ENCODE peak calls at places on chromosomes 11 and 22, in nine cellular contexts. One of them, this sample, is unnamed.

GRCh38 chr22:17540481-17540880 is 22.8 kb upstream of the SLC25A18 start:
- DNase-seq in activated CD4-positive, CD25-positive, alpha-beta regulatory T cell treated with anti-CD3 and anti-CD28 coated beads, Interleukin-2, amount 50 U/mL, for 16 hours: no peak
- DNase-seq in adrenal gland: no peak
- DNase-seq in GM03348: no peak
- DNase-seq in D721Med: no peak
- DNase-seq in activated naive CD8-positive, alpha-beta T cell treated with anti-CD3 and anti-CD28 coated beads for 36 hours: no peak
- DNase-seq in HFFc6: no peak
- DNase-seq in non-pigmented ciliary epithelial cell: no peak
- DNase-seq in left cardiac atrium: no peak
- DNase-seq in this sample: no peak

GRCh38 chr11:69463181-69463891 is 18.1 kb upstream of the LINC01488 start:
- DNase-seq in activated CD4-positive, CD25-positive, alpha-beta regulatory T cell treated with anti-CD3 and anti-CD28 coated beads, Interleukin-2, amount 50 U/mL, for 16 hours: no peak
- DNase-seq in adrenal gland: no peak
- DNase-seq in GM03348: peak
- DNase-seq in D721Med: no peak
- DNase-seq in activated naive CD8-positive, alpha-beta T cell treated with anti-CD3 and anti-CD28 coated beads for 36 hours: no peak
- DNase-seq in HFFc6: peak
- DNase-seq in non-pigmented ciliary epithelial cell: no peak
- DNase-seq in left cardiac atrium: peak
- DNase-seq in this sample: no peak

GRCh38 chr22:39360674-39361413 is 11.1 kb downstream of the SYNGR1 start:
- DNase-seq in activated CD4-positive, CD25-positive, alpha-beta regulatory T cell treated with anti-CD3 and anti-CD28 coated beads, Interleukin-2, amount 50 U/mL, for 16 hours: no peak
- DNase-seq in adrenal gland: no peak
- DNase-seq in GM03348: no peak
- DNase-seq in D721Med: no peak
- DNase-seq in activated naive CD8-positive, alpha-beta T cell treated with anti-CD3 and anti-CD28 coated beads for 36 hours: no peak
- DNase-seq in HFFc6: no peak
- DNase-seq in non-pigmented ciliary epithelial cell: no peak
- DNase-seq in left cardiac atrium: no peak
- DNase-seq in this sample: no peak

GRCh38 chr22:17795143-17795542 is 20.9 kb upstream of the BID start:
- DNase-seq in activated CD4-positive, CD25-positive, alpha-beta regulatory T cell treated with anti-CD3 and anti-CD28 coated beads, Interleukin-2, amount 50 U/mL, for 16 hours: no peak
- DNase-seq in adrenal gland: no peak
- DNase-seq in GM03348: no peak
- DNase-seq in D721Med: no peak
- DNase-seq in activated naive CD8-positive, alpha-beta T cell treated with anti-CD3 and anti-CD28 coated beads for 36 hours: no peak
- DNase-seq in HFFc6: no peak
- DNase-seq in non-pigmented ciliary epithelial cell: no peak
- DNase-seq in left cardiac atrium: no peak
- DNase-seq in this sample: no peak

GRCh38 chr11:19389787-19390303 is 149.1 kb upstream of the E2F8 start:
- DNase-seq in activated CD4-positive, CD25-positive, alpha-beta regulatory T cell treated with anti-CD3 and anti-CD28 coated beads, Interleukin-2, amount 50 U/mL, for 16 hours: no peak
- DNase-seq in adrenal gland: peak
- DNase-seq in GM03348: peak
- DNase-seq in D721Med: no peak
- DNase-seq in activated naive CD8-positive, alpha-beta T cell treated with anti-CD3 and anti-CD28 coated beads for 36 hours: no peak
- DNase-seq in HFFc6: no peak
- DNase-seq in non-pigmented ciliary epithelial cell: no peak
- DNase-seq in left cardiac atrium: no peak
- DNase-seq in this sample: no peak

GRCh38 chr11:96524475-96524874 is 134.7 kb downstream of the JRKL start:
- DNase-seq in activated CD4-positive, CD25-positive, alpha-beta regulatory T cell treated with anti-CD3 and anti-CD28 coated beads, Interleukin-2, amount 50 U/mL, for 16 hours: no peak
- DNase-seq in adrenal gland: no peak
- DNase-seq in GM03348: no peak
- DNase-seq in D721Med: no peak
- DNase-seq in activated naive CD8-positive, alpha-beta T cell treated with anti-CD3 and anti-CD28 coated beads for 36 hours: no peak
- DNase-seq in HFFc6: no peak
- DNase-seq in non-pigmented ciliary epithelial cell: no peak
- DNase-seq in left cardiac atrium: no peak
- DNase-seq in this sample: no peak

GRCh38 chr11:134845474-134846435 is 433.7 kb upstream of the B3GAT1 start:
- DNase-seq in activated CD4-positive, CD25-positive, alpha-beta regulatory T cell treated with anti-CD3 and anti-CD28 coated beads, Interleukin-2, amount 50 U/mL, for 16 hours: no peak
- DNase-seq in adrenal gland: no peak
- DNase-seq in GM03348: no peak
- DNase-seq in D721Med: no peak
- DNase-seq in activated naive CD8-positive, alpha-beta T cell treated with anti-CD3 and anti-CD28 coated beads for 36 hours: no peak
- DNase-seq in HFFc6: no peak
- DNase-seq in non-pigmented ciliary epithelial cell: no peak
- DNase-seq in left cardiac atrium: no peak
- DNase-seq in this sample: no peak

GRCh38 chr22:35099883-35100282 is 33.9 kb downstream of the ISX start:
- DNase-seq in activated CD4-positive, CD25-positive, alpha-beta regulatory T cell treated with anti-CD3 and anti-CD28 coated beads, Interleukin-2, amount 50 U/mL, for 16 hours: no peak
- DNase-seq in adrenal gland: no peak
- DNase-seq in GM03348: no peak
- DNase-seq in D721Med: no peak
- DNase-seq in activated naive CD8-positive, alpha-beta T cell treated with anti-CD3 and anti-CD28 coated beads for 36 hours: no peak
- DNase-seq in HFFc6: no peak
- DNase-seq in non-pigmented ciliary epithelial cell: no peak
- DNase-seq in left cardiac atrium: no peak
- DNase-seq in this sample: no peak

GRCh38 chr11:115290479-115291390 is 213.5 kb downstream of the CADM1 start:
- DNase-seq in activated CD4-positive, CD25-positive, alpha-beta regulatory T cell treated with anti-CD3 and anti-CD28 coated beads, Interleukin-2, amount 50 U/mL, for 16 hours: no peak
- DNase-seq in adrenal gland: no peak
- DNase-seq in GM03348: no peak
- DNase-seq in D721Med: no peak
- DNase-seq in activated naive CD8-positive, alpha-beta T cell treated with anti-CD3 and anti-CD28 coated beads for 36 hours: no peak
- DNase-seq in HFFc6: no peak
- DNase-seq in non-pigmented ciliary epithelial cell: no peak
- DNase-seq in left cardiac atrium: no peak
- DNase-seq in this sample: no peak

GRCh38 chr11:61509058-61510029 is 795 bp downstream of the LRRC10B start:
- DNase-seq in activated CD4-positive, CD25-positive, alpha-beta regulatory T cell treated with anti-CD3 and anti-CD28 coated beads, Interleukin-2, amount 50 U/mL, for 16 hours: no peak
- DNase-seq in adrenal gland: peak
- DNase-seq in GM03348: peak
- DNase-seq in D721Med: no peak
- DNase-seq in activated naive CD8-positive, alpha-beta T cell treated with anti-CD3 and anti-CD28 coated beads for 36 hours: peak
- DNase-seq in HFFc6: no peak
- DNase-seq in non-pigmented ciliary epithelial cell: no peak
- DNase-seq in left cardiac atrium: peak
- DNase-seq in this sample: peak

GRCh38 chr11:112058103-112058502 is 15.7 kb downstream of the PIH1D2 start:
- DNase-seq in activated CD4-positive, CD25-positive, alpha-beta regulatory T cell treated with anti-CD3 and anti-CD28 coated beads, Interleukin-2, amount 50 U/mL, for 16 hours: no peak
- DNase-seq in adrenal gland: no peak
- DNase-seq in GM03348: no peak
- DNase-seq in D721Med: no peak
- DNase-seq in activated naive CD8-positive, alpha-beta T cell treated with anti-CD3 and anti-CD28 coated beads for 36 hours: no peak
- DNase-seq in HFFc6: no peak
- DNase-seq in non-pigmented ciliary epithelial cell: no peak
- DNase-seq in left cardiac atrium: no peak
- DNase-seq in this sample: no peak

GRCh38 chr22:23183107-23183698 is 2.9 kb downstream of the BCR start:
- DNase-seq in activated CD4-positive, CD25-positive, alpha-beta regulatory T cell treated with anti-CD3 and anti-CD28 coated beads, Interleukin-2, amount 50 U/mL, for 16 hours: no peak
- DNase-seq in adrenal gland: peak
- DNase-seq in GM03348: peak
- DNase-seq in D721Med: no peak
- DNase-seq in activated naive CD8-positive, alpha-beta T cell treated with anti-CD3 and anti-CD28 coated beads for 36 hours: no peak
- DNase-seq in HFFc6: no peak
- DNase-seq in non-pigmented ciliary epithelial cell: no peak
- DNase-seq in left cardiac atrium: peak
- DNase-seq in this sample: no peak

GRCh38 chr22:19665784-19666662 is 48.3 kb upstream of the SEPTIN5 start:
- DNase-seq in activated CD4-positive, CD25-positive, alpha-beta regulatory T cell treated with anti-CD3 and anti-CD28 coated beads, Interleukin-2, amount 50 U/mL, for 16 hours: no peak
- DNase-seq in adrenal gland: no peak
- DNase-seq in GM03348: no peak
- DNase-seq in D721Med: no peak
- DNase-seq in activated naive CD8-positive, alpha-beta T cell treated with anti-CD3 and anti-CD28 coated beads for 36 hours: no peak
- DNase-seq in HFFc6: no peak
- DNase-seq in non-pigmented ciliary epithelial cell: no peak
- DNase-seq in left cardiac atrium: no peak
- DNase-seq in this sample: no peak

GRCh38 chr11:90344546-90344945 is 121.7 kb upstream of the CHORDC1 start:
- DNase-seq in activated CD4-positive, CD25-positive, alpha-beta regulatory T cell treated with anti-CD3 and anti-CD28 coated beads, Interleukin-2, amount 50 U/mL, for 16 hours: no peak
- DNase-seq in adrenal gland: no peak
- DNase-seq in GM03348: no peak
- DNase-seq in D721Med: no peak
- DNase-seq in activated naive CD8-positive, alpha-beta T cell treated with anti-CD3 and anti-CD28 coated beads for 36 hours: no peak
- DNase-seq in HFFc6: no peak
- DNase-seq in non-pigmented ciliary epithelial cell: no peak
- DNase-seq in left cardiac atrium: no peak
- DNase-seq in this sample: no peak

GRCh38 chr11:120023120-120023519 is 114.8 kb downstream of the TRIM29 start:
- DNase-seq in activated CD4-positive, CD25-positive, alpha-beta regulatory T cell treated with anti-CD3 and anti-CD28 coated beads, Interleukin-2, amount 50 U/mL, for 16 hours: no peak
- DNase-seq in adrenal gland: no peak
- DNase-seq in GM03348: no peak
- DNase-seq in D721Med: no peak
- DNase-seq in activated naive CD8-positive, alpha-beta T cell treated with anti-CD3 and anti-CD28 coated beads for 36 hours: no peak
- DNase-seq in HFFc6: no peak
- DNase-seq in non-pigmented ciliary epithelial cell: no peak
- DNase-seq in left cardiac atrium: no peak
- DNase-seq in this sample: no peak

GRCh38 chr11:123616505-123617198 is 37.8 kb downstream of the SCN3B start:
- DNase-seq in activated CD4-positive, CD25-positive, alpha-beta regulatory T cell treated with anti-CD3 and anti-CD28 coated beads, Interleukin-2, amount 50 U/mL, for 16 hours: no peak
- DNase-seq in adrenal gland: peak
- DNase-seq in GM03348: peak
- DNase-seq in D721Med: no peak
- DNase-seq in activated naive CD8-positive, alpha-beta T cell treated with anti-CD3 and anti-CD28 coated beads for 36 hours: no peak
- DNase-seq in HFFc6: peak
- DNase-seq in non-pigmented ciliary epithelial cell: peak
- DNase-seq in left cardiac atrium: peak
- DNase-seq in this sample: no peak

GRCh38 chr11:44258839-44259420 is 51.0 kb downstream of the ALX4 start:
- DNase-seq in activated CD4-positive, CD25-positive, alpha-beta regulatory T cell treated with anti-CD3 and anti-CD28 coated beads, Interleukin-2, amount 50 U/mL, for 16 hours: no peak
- DNase-seq in adrenal gland: no peak
- DNase-seq in GM03348: no peak
- DNase-seq in D721Med: no peak
- DNase-seq in activated naive CD8-positive, alpha-beta T cell treated with anti-CD3 and anti-CD28 coated beads for 36 hours: no peak
- DNase-seq in HFFc6: no peak
- DNase-seq in non-pigmented ciliary epithelial cell: no peak
- DNase-seq in left cardiac atrium: no peak
- DNase-seq in this sample: no peak

GRCh38 chr11:64457416-64458010 is 98.6 kb downstream of the RPS6KA4 start:
- DNase-seq in activated CD4-positive, CD25-positive, alpha-beta regulatory T cell treated with anti-CD3 and anti-CD28 coated beads, Interleukin-2, amount 50 U/mL, for 16 hours: no peak
- DNase-seq in adrenal gland: no peak
- DNase-seq in GM03348: no peak
- DNase-seq in D721Med: no peak
- DNase-seq in activated naive CD8-positive, alpha-beta T cell treated with anti-CD3 and anti-CD28 coated beads for 36 hours: no peak
- DNase-seq in HFFc6: no peak
- DNase-seq in non-pigmented ciliary epithelial cell: no peak
- DNase-seq in left cardiac atrium: no peak
- DNase-seq in this sample: no peak

GRCh38 chr11:107018902-107019493 is 722 bp upstream of the GUCY1A2 start:
- DNase-seq in activated CD4-positive, CD25-positive, alpha-beta regulatory T cell treated with anti-CD3 and anti-CD28 coated beads, Interleukin-2, amount 50 U/mL, for 16 hours: no peak
- DNase-seq in adrenal gland: peak
- DNase-seq in GM03348: peak
- DNase-seq in D721Med: peak
- DNase-seq in activated naive CD8-positive, alpha-beta T cell treated with anti-CD3 and anti-CD28 coated beads for 36 hours: peak
- DNase-seq in HFFc6: peak
- DNase-seq in non-pigmented ciliary epithelial cell: no peak
- DNase-seq in left cardiac atrium: peak
- DNase-seq in this sample: no peak

GRCh38 chr11:107951105-107951504 is 22.9 kb downstream of the RAB39A start:
- DNase-seq in activated CD4-positive, CD25-positive, alpha-beta regulatory T cell treated with anti-CD3 and anti-CD28 coated beads, Interleukin-2, amount 50 U/mL, for 16 hours: no peak
- DNase-seq in adrenal gland: no peak
- DNase-seq in GM03348: no peak
- DNase-seq in D721Med: no peak
- DNase-seq in activated naive CD8-positive, alpha-beta T cell treated with anti-CD3 and anti-CD28 coated beads for 36 hours: no peak
- DNase-seq in HFFc6: no peak
- DNase-seq in non-pigmented ciliary epithelial cell: no peak
- DNase-seq in left cardiac atrium: no peak
- DNase-seq in this sample: no peak

GRCh38 chr11:45336136-45336535 is 50.0 kb upstream of the SYT13 start:
- DNase-seq in activated CD4-positive, CD25-positive, alpha-beta regulatory T cell treated with anti-CD3 and anti-CD28 coated beads, Interleukin-2, amount 50 U/mL, for 16 hours: no peak
- DNase-seq in adrenal gland: no peak
- DNase-seq in GM03348: no peak
- DNase-seq in D721Med: no peak
- DNase-seq in activated naive CD8-positive, alpha-beta T cell treated with anti-CD3 and anti-CD28 coated beads for 36 hours: no peak
- DNase-seq in HFFc6: no peak
- DNase-seq in non-pigmented ciliary epithelial cell: no peak
- DNase-seq in left cardiac atrium: no peak
- DNase-seq in this sample: no peak

GRCh38 chr22:49638788-49639187 is 188.9 kb downstream of the BRD1 start:
- DNase-seq in activated CD4-positive, CD25-positive, alpha-beta regulatory T cell treated with anti-CD3 and anti-CD28 coated beads, Interleukin-2, amount 50 U/mL, for 16 hours: no peak
- DNase-seq in adrenal gland: peak
- DNase-seq in GM03348: no peak
- DNase-seq in D721Med: no peak
- DNase-seq in activated naive CD8-positive, alpha-beta T cell treated with anti-CD3 and anti-CD28 coated beads for 36 hours: no peak
- DNase-seq in HFFc6: no peak
- DNase-seq in non-pigmented ciliary epithelial cell: no peak
- DNase-seq in left cardiac atrium: no peak
- DNase-seq in this sample: no peak

GRCh38 chr11:27281740-27282139 is 81.3 kb downstream of the CCDC34 start:
- DNase-seq in activated CD4-positive, CD25-positive, alpha-beta regulatory T cell treated with anti-CD3 and anti-CD28 coated beads, Interleukin-2, amount 50 U/mL, for 16 hours: no peak
- DNase-seq in adrenal gland: peak
- DNase-seq in GM03348: no peak
- DNase-seq in D721Med: no peak
- DNase-seq in activated naive CD8-positive, alpha-beta T cell treated with anti-CD3 and anti-CD28 coated beads for 36 hours: no peak
- DNase-seq in HFFc6: no peak
- DNase-seq in non-pigmented ciliary epithelial cell: peak
- DNase-seq in left cardiac atrium: no peak
- DNase-seq in this sample: no peak

GRCh38 chr11:92457250-92457649 is 232.6 kb downstream of the FAT3 start:
- DNase-seq in activated CD4-positive, CD25-positive, alpha-beta regulatory T cell treated with anti-CD3 and anti-CD28 coated beads, Interleukin-2, amount 50 U/mL, for 16 hours: no peak
- DNase-seq in adrenal gland: no peak
- DNase-seq in GM03348: peak
- DNase-seq in D721Med: no peak
- DNase-seq in activated naive CD8-positive, alpha-beta T cell treated with anti-CD3 and anti-CD28 coated beads for 36 hours: no peak
- DNase-seq in HFFc6: no peak
- DNase-seq in non-pigmented ciliary epithelial cell: no peak
- DNase-seq in left cardiac atrium: no peak
- DNase-seq in this sample: no peak

GRCh38 chr11:88523362-88524028 is 186.0 kb upstream of the CTSC start:
- DNase-seq in activated CD4-positive, CD25-positive, alpha-beta regulatory T cell treated with anti-CD3 and anti-CD28 coated beads, Interleukin-2, amount 50 U/mL, for 16 hours: no peak
- DNase-seq in adrenal gland: no peak
- DNase-seq in GM03348: peak
- DNase-seq in D721Med: no peak
- DNase-seq in activated naive CD8-positive, alpha-beta T cell treated with anti-CD3 and anti-CD28 coated beads for 36 hours: no peak
- DNase-seq in HFFc6: peak
- DNase-seq in non-pigmented ciliary epithelial cell: no peak
- DNase-seq in left cardiac atrium: no peak
- DNase-seq in this sample: no peak

GRCh38 chr11:121539000-121539399 is 86.2 kb upstream of the SORL1-AS1 start:
- DNase-seq in activated CD4-positive, CD25-positive, alpha-beta regulatory T cell treated with anti-CD3 and anti-CD28 coated beads, Interleukin-2, amount 50 U/mL, for 16 hours: no peak
- DNase-seq in adrenal gland: no peak
- DNase-seq in GM03348: no peak
- DNase-seq in D721Med: no peak
- DNase-seq in activated naive CD8-positive, alpha-beta T cell treated with anti-CD3 and anti-CD28 coated beads for 36 hours: no peak
- DNase-seq in HFFc6: no peak
- DNase-seq in non-pigmented ciliary epithelial cell: no peak
- DNase-seq in left cardiac atrium: no peak
- DNase-seq in this sample: no peak

GRCh38 chr22:27022256-27022655 is 364.9 kb downstream of the MIAT start:
- DNase-seq in activated CD4-positive, CD25-positive, alpha-beta regulatory T cell treated with anti-CD3 and anti-CD28 coated beads, Interleukin-2, amount 50 U/mL, for 16 hours: no peak
- DNase-seq in adrenal gland: no peak
- DNase-seq in GM03348: peak
- DNase-seq in D721Med: no peak
- DNase-seq in activated naive CD8-positive, alpha-beta T cell treated with anti-CD3 and anti-CD28 coated beads for 36 hours: no peak
- DNase-seq in HFFc6: no peak
- DNase-seq in non-pigmented ciliary epithelial cell: no peak
- DNase-seq in left cardiac atrium: no peak
- DNase-seq in this sample: no peak

GRCh38 chr11:75301602-75302345 is 49.7 kb downstream of the ARRB1 start:
- DNase-seq in activated CD4-positive, CD25-positive, alpha-beta regulatory T cell treated with anti-CD3 and anti-CD28 coated beads, Interleukin-2, amount 50 U/mL, for 16 hours: no peak
- DNase-seq in adrenal gland: no peak
- DNase-seq in GM03348: no peak
- DNase-seq in D721Med: no peak
- DNase-seq in activated naive CD8-positive, alpha-beta T cell treated with anti-CD3 and anti-CD28 coated beads for 36 hours: no peak
- DNase-seq in HFFc6: no peak
- DNase-seq in non-pigmented ciliary epithelial cell: no peak
- DNase-seq in left cardiac atrium: no peak
- DNase-seq in this sample: no peak

GRCh38 chr11:131977854-131978253 is 607.4 kb downstream of the NTM start:
- DNase-seq in activated CD4-positive, CD25-positive, alpha-beta regulatory T cell treated with anti-CD3 and anti-CD28 coated beads, Interleukin-2, amount 50 U/mL, for 16 hours: no peak
- DNase-seq in adrenal gland: no peak
- DNase-seq in GM03348: peak
- DNase-seq in D721Med: no peak
- DNase-seq in activated naive CD8-positive, alpha-beta T cell treated with anti-CD3 and anti-CD28 coated beads for 36 hours: no peak
- DNase-seq in HFFc6: peak
- DNase-seq in non-pigmented ciliary epithelial cell: peak
- DNase-seq in left cardiac atrium: no peak
- DNase-seq in this sample: peak

GRCh38 chr22:49513358-49513851 is 314.3 kb downstream of the BRD1 start:
- DNase-seq in activated CD4-positive, CD25-positive, alpha-beta regulatory T cell treated with anti-CD3 and anti-CD28 coated beads, Interleukin-2, amount 50 U/mL, for 16 hours: no peak
- DNase-seq in adrenal gland: no peak
- DNase-seq in GM03348: no peak
- DNase-seq in D721Med: no peak
- DNase-seq in activated naive CD8-positive, alpha-beta T cell treated with anti-CD3 and anti-CD28 coated beads for 36 hours: no peak
- DNase-seq in HFFc6: no peak
- DNase-seq in non-pigmented ciliary epithelial cell: no peak
- DNase-seq in left cardiac atrium: no peak
- DNase-seq in this sample: no peak

GRCh38 chr11:9859491-9860305 is 195.8 kb downstream of the SWAP70 start:
- DNase-seq in activated CD4-positive, CD25-positive, alpha-beta regulatory T cell treated with anti-CD3 and anti-CD28 coated beads, Interleukin-2, amount 50 U/mL, for 16 hours: no peak
- DNase-seq in adrenal gland: no peak
- DNase-seq in GM03348: no peak
- DNase-seq in D721Med: no peak
- DNase-seq in activated naive CD8-positive, alpha-beta T cell treated with anti-CD3 and anti-CD28 coated beads for 36 hours: peak
- DNase-seq in HFFc6: peak
- DNase-seq in non-pigmented ciliary epithelial cell: peak
- DNase-seq in left cardiac atrium: no peak
- DNase-seq in this sample: no peak